ENCODE peak calls at places on chromosomes 3 and 15, in eight cellular contexts. X is HepG2, L is MM.1S, R is AG04450, F is neural progenitor cell, T is uterus, S is brain microvascular endothelial cell, E is heart right ventricle. N is an unnamed sample.

GRCh38 chr3:13623101-13623654 is 74.3 kb downstream of the FBLN2 start:
- DNase-seq in X (peak; percentile 10), L (no peak), R (no peak), F (peak; percentile 14), T (no peak), S (peak; percentile 38), E (no peak), N (peak; percentile 100)

GRCh38 chr15:98949624-98950023 is 58.0 kb downstream of the PGPEP1L start:
- DNase-seq in X (no peak), L (no peak), R (no peak), F (no peak), T (no peak), S (no peak), E (no peak), N (no peak)

GRCh38 chr15:100902436-100903190 is 16.5 kb upstream of the LRRK1 start:
- DNase-seq in X (peak; percentile 7), L (no peak), R (peak; percentile 69), F (no peak), T (peak; percentile 93), S (peak; percentile 75), E (peak; percentile 85), N (peak; percentile 86)

GRCh38 chr3:169811606-169812123 is 1.0 kb upstream of the LRRIQ4 start:
- DNase-seq in X (no peak), L (no peak), R (peak; percentile 62), F (no peak), T (no peak), S (peak; percentile 71), E (no peak), N (peak; percentile 10)

GRCh38 chr3:161648071-161648470 is 151.5 kb downstream of the OTOL1 start:
- DNase-seq in X (no peak), L (no peak), R (no peak), F (no peak), T (no peak), S (no peak), E (no peak), N (no peak)

GRCh38 chr3:16254933-16255725 is 9.6 kb downstream of the DPH3 start:
- DNase-seq in X (no peak), L (no peak), R (no peak), F (no peak), T (no peak), S (no peak), E (no peak), N (no peak)

GRCh38 chr3:189664311-189664710 is 33.1 kb downstream of the TP63 start:
- DNase-seq in X (no peak), L (no peak), R (peak; percentile 82), F (no peak), T (no peak), S (peak; percentile 91), E (no peak), N (peak; percentile 47)

GRCh38 chr3:42402394-42403100 is 7.9 kb downstream of the LYZL4 start:
- DNase-seq in X (no peak), L (no peak), R (no peak), F (no peak), T (no peak), S (no peak), E (no peak), N (no peak)

GRCh38 chr3:106025151-106025722 is 156.4 kb upstream of the CBLB start:
- DNase-seq in X (no peak), L (no peak), R (no peak), F (no peak), T (no peak), S (no peak), E (peak; percentile 9), N (peak; percentile 66)

GRCh38 chr3:71502066-71502465 is 81.5 kb downstream of the FOXP1 start:
- DNase-seq in X (no peak), L (no peak), R (no peak), F (no peak), T (no peak), S (no peak), E (no peak), N (no peak)
- H3K27ac ChIP-seq in X (no peak overlapping the region), L (no peak overlapping the region), R (no peak overlapping the region), F (no peak overlapping the region), T (no peak overlapping the region), S (no peak overlapping the region), E (no peak overlapping the region), N (no peak overlapping the region)

GRCh38 chr15:61871926-61872522 is 188.2 kb downstream of the VPS13C start:
- DNase-seq in X (peak; percentile 13), L (peak; percentile 29), R (no peak), F (peak; percentile 15), T (no peak), S (no peak), E (no peak), N (peak; percentile 12)
- TF ChIP-seq CTCF in X (peak; percentile 56), L (peak; percentile 56), R (peak; percentile 51), F (peak; percentile 76), T (peak; percentile 21), S (peak; percentile 23), E (peak; percentile 61), N (peak; percentile 75)

DNA sequence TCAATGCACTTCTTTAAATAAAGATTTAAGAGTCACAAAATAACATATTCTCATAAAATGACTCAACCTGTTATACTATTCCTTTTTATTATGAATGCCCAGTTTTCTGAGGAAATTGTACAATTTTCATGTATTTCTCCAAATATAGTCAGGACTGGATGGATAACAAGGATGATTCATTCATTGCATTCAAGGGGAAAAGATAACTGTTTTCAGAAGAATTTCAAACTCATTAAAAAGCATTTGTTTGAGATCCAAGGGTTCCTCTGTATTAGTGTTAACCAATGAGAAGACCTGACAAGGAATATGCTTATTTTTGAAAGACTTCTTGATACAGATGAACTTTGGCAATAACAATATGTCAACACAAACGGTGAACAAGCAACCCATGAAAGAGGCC is 163.7 kb downstream of the MEIS2 start:
- DNase-seq in X (no peak), L (no peak), R (no peak), F (no peak), T (no peak), S (no peak), E (no peak), N (no peak)
- H3K27ac ChIP-seq in X (no peak overlapping the region), L (no peak overlapping the region), R (no peak overlapping the region), F (no peak overlapping the region), T (no peak overlapping the region), S (no peak overlapping the region), E (no peak overlapping the region), N (no peak overlapping the region)

GRCh38 chr15:77075528-77075927 is 4.6 kb upstream of the TSPAN3 start:
- DNase-seq in X (peak; percentile 19), L (no peak), R (no peak), F (no peak), T (no peak), S (no peak), E (no peak), N (no peak)
- TF ChIP-seq CTCF in X (peak; percentile 14), L (no peak), R (no peak), F (no peak), T (no peak), S (no peak), E (no peak), N (no peak)

GRCh38 chr3:186461141-186461540 is 83.0 kb downstream of the CRYGS start:
- DNase-seq in X (no peak), L (no peak), R (peak; percentile 6), F (no peak), T (no peak), S (peak; percentile 62), E (no peak), N (peak; percentile 85)
- H3K27ac ChIP-seq in X (no peak overlapping the region), L (no peak overlapping the region), R (no peak overlapping the region), F (no peak overlapping the region), T (no peak overlapping the region), S (no peak overlapping the region), E (no peak overlapping the region), N (no peak overlapping the region)

GRCh38 chr3:165716592-165716991 is 120.6 kb downstream of the BCHE start:
- DNase-seq in X (no peak), L (no peak), R (no peak), F (no peak), T (no peak), S (no peak), E (no peak), N (no peak)
- TF ChIP-seq CTCF in X (no peak), L (no peak), R (no peak), F (peak; percentile 10), T (no peak), S (no peak), E (no peak), N (peak; percentile 15)

DNA sequence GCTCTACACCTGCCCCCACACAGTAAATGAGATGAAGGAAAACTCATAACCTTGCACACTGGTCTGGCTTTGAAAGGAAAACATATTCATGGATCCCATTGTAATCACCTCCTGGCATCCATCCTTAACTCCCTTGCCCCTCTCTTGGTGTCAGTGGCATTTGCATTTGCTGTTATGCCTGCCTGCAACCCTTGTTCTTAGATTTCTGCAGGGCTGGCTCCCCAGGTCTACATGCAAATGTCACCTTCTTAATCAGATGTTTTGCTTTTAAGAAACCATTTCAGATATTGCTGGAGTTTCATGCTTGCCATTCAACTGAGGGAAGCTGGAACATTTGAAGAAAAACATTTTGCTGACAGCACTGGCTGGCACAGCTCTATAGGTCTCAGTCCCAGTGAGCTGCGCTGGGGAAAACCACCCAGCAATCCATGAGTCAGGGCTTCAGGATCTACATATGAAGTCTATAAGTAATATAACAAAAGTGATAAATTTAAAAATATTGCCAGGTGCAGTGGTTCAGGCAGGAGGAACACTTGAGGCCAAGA is 19.1 kb downstream of the LRRC2 start:
- DNase-seq in X (no peak), L (peak; percentile 66), R (no peak), F (no peak), T (no peak), S (no peak), E (no peak), N (no peak)
- H3K27ac ChIP-seq in X (no peak overlapping the region), L (peak overlapping the region; percentile 62), R (no peak overlapping the region), F (no peak overlapping the region), T (no peak overlapping the region), S (no peak overlapping the region), E (no peak overlapping the region), N (no peak overlapping the region)

DNA sequence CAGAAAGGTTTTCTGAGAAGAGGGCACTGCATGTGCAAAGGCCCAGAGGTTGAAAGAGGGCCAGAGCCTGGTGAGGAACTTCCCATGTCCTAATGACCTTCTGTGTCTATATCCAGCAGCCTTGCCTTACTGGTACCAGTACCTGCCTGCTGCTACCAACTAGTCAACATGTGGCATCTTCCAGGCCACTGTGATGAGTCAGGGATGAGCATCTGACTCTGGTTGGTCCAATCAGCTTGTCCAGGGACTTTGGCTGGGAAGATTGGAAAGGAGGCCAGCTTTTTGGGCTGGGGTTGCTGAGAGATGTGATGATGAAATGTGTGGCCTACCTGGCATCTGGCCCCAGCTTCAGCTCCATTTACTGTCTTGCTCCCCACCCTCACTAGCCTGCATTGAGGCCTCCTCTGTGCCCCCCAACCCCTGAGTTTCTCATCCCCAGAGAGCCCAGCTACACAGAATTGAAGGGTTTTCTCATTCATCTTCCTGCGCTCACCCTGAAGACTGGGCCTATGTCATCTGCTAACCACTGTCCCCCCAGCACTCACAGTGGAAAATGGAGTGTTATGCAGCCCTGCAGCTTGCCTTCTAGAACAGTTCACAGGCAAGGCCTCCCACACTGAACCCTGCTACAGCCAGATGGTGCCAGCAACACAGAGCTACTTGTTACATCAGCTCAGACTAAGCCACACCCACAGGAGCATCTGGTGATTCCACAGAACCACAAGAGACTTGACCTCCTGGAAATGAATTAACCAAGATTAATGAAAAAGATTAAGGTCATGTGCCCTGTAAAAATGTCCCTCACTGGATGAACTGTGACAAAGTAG is 1.3 kb upstream of the TWF2 start:
- DNase-seq in X (peak; percentile 59), L (peak; percentile 76), R (peak; percentile 87), F (no peak), T (peak; percentile 66), S (peak; percentile 88), E (peak; percentile 26), N (peak; percentile 82)
- TF ChIP-seq CTCF in X (peak; percentile 44), L (peak; percentile 21), R (peak; percentile 9), F (no peak), T (no peak), S (peak; percentile 12), E (no peak), N (peak; percentile 41)

N was measured in foreskin keratinocyte.